ENCODE peak calls at places on chromosomes 11 and 22, in eight cellular contexts. Z, W, U, R, G, P, J and Y are unnamed samples.

GRCh38 chr11:73554677-73555320 is 43.1 kb downstream of the FAM168A start:
- DNase-seq in Z (no peak), J (no peak), W (no peak), U (no peak), P (no peak), G (no peak), R (no peak), Y (no peak)

GRCh38 chr11:134517621-134518293 is 105.7 kb upstream of the B3GAT1 start:
- DNase-seq in Z (peak; percentile 19), G (no peak), W (no peak), J (no peak), P (no peak), R (no peak), U (no peak), Y (no peak)

GRCh38 chr11:72343159-72343756 is 91.1 kb downstream of the CLPB start:
- DNase-seq in P (no peak), Z (no peak), U (no peak), W (no peak), J (peak; percentile 40), G (no peak), R (no peak), Y (no peak)

GRCh38 chr11:18581825-18582224 is 6.7 kb downstream of the UEVLD start:
- DNase-seq in G (no peak), P (no peak), J (peak; percentile 49), Z (no peak), R (no peak), U (no peak), W (no peak), Y (no peak)

GRCh38 chr11:91163619-91164451 is 941.0 kb upstream of the CHORDC1 start:
- DNase-seq in U (no peak), P (no peak), G (no peak), W (no peak), R (peak; percentile 28), Z (no peak), J (peak; percentile 89), Y (no peak)

GRCh38 chr11:126942146-126942545 is 58.4 kb downstream of the KIRREL3 start:
- DNase-seq in P (no peak), W (no peak), J (no peak), G (no peak), Z (no peak), R (no peak), U (no peak), Y (no peak)

GRCh38 chr11:120208777-120209176 is 2.1 kb upstream of the OAF start:
- DNase-seq in P (no peak), R (no peak), J (peak; percentile 79), G (no peak), U (peak; percentile 73), W (peak; percentile 70), Z (no peak), Y (no peak)

GRCh38 chr22:49518436-49518970 is 309.2 kb downstream of the BRD1 start:
- DNase-seq in J (no peak), Z (no peak), R (no peak), G (no peak), U (no peak), P (no peak), W (no peak), Y (no peak)

GRCh38 chr11:114027941-114028340 is 31.6 kb upstream of the ZBTB16 start:
- DNase-seq in G (peak; percentile 17), P (no peak), Z (no peak), U (no peak), W (no peak), J (peak; percentile 26), R (no peak), Y (no peak)

GRCh38 chr22:30305519-30305905 is 16.2 kb upstream of the CASTOR1 start:
- DNase-seq in W (peak; percentile 71), Z (peak; percentile 88), G (peak; percentile 90), R (no peak), U (peak; percentile 60), P (peak; percentile 82), J (no peak), Y (no peak)

GRCh38 chr11:111739299-111739698 is 26.9 kb downstream of the PPP2R1B start:
- DNase-seq in G (no peak), U (no peak), W (no peak), J (no peak), Z (no peak), R (no peak), P (no peak), Y (no peak)

GRCh38 chr11:43922295-43922648 is 20.2 kb upstream of the C11orf96 start:
- DNase-seq in W (no peak), R (no peak), J (no peak), Z (no peak), G (no peak), U (no peak), P (no peak), Y (no peak)

GRCh38 chr11:45280449-45280848 is 5.7 kb downstream of the SYT13 start:
- DNase-seq in Z (no peak), G (no peak), U (no peak), P (no peak), W (no peak), R (no peak), J (no peak), Y (no peak)

GRCh38 chr11:13009476-13009920 is 382 bp downstream of the RASSF10 start:
- DNase-seq in J (no peak), Z (peak; percentile 75), W (no peak), R (no peak), P (no peak), G (no peak), U (no peak), Y (no peak)

DNA sequence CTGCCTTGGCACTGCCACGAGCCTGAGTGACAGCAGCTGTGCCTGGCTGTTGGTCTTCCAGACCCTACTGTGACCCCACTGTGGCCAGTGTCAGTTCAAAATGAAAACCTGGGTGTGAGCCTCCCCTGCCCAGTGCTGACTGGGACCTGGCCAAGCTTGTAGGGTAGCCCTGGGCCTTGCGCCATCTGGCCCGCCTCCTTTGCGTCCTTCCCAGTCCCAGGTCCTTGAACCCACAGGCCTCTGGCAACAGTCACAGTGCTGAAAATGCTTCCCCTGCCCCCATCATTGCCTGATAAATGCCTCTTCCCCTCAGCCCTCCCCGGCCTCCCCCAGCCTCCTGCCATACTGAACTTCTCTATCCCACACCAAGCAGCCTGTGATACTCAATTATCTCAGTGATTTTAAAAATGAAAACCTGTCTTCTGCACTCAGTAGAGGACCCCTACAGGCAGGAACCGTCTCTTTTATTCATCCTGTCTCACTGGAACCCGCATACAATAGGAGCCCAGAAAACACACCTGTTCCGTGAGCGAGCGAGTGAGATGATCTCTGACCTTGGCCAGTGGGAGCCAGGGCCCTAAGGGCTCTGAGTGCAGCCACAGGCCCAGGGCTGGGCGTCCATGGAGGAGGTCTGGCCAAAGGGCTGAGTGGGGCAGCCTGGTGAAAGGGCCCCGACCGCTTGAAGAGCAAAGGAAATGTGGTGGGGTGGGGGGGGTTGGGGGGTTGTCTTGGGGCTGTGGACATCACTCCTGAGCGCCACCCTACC is 49.6 kb upstream of the TTLL12 start:
- DNase-seq in G (no peak), Z (no peak), J (no peak), P (peak; percentile 83), W (peak; percentile 43), R (no peak), U (peak; percentile 80), Y (no peak)
- TF ChIP-seq CTCF in G (no peak), Z (no peak), J (no peak), P (no peak), W (no peak), R (no peak), U (no peak), Y (no peak)

DNA sequence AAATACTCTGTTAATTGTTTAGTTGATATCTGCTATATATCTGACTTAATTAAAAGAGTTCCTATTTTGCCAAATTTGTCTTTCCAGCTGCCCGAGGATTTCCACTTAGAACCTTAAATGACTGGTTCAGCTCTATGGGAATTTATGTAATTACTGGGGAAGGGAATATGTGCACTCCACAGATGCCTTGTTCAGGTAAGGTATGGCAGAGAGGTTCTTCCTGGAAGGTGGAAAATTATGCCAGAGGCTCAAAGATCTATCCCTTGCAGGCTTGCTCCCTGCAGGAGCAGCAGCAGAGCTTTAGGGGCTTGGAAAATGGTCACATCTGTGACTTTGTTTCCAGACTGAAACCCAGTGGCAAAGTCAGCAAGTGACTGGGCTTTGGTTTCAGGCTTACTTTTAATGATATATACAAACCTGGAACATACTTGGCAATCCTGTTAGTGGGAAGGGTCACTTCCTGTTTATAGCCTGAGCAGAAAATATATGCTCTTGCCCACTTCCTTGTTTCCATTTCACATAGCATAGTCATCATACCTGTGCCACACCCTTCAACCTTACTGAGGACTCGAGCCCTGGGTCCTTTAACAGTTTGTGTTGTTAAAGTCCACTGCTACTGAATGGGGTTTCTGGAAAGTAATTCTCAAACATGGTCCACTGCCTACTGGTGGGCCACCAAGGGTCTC is 23.7 kb downstream of the WBP2NL start:
- DNase-seq in W (no peak), Z (no peak), R (no peak), J (peak; percentile 60), P (no peak), U (no peak), G (peak; percentile 40), Y (no peak)
- H3K27ac ChIP-seq in W (no peak overlapping the region), Z (no peak overlapping the region), R (no peak overlapping the region), J (peak overlapping the region; percentile 45), P (no peak overlapping the region), U (no peak overlapping the region), G (no peak overlapping the region), Y (no peak overlapping the region)

DNA sequence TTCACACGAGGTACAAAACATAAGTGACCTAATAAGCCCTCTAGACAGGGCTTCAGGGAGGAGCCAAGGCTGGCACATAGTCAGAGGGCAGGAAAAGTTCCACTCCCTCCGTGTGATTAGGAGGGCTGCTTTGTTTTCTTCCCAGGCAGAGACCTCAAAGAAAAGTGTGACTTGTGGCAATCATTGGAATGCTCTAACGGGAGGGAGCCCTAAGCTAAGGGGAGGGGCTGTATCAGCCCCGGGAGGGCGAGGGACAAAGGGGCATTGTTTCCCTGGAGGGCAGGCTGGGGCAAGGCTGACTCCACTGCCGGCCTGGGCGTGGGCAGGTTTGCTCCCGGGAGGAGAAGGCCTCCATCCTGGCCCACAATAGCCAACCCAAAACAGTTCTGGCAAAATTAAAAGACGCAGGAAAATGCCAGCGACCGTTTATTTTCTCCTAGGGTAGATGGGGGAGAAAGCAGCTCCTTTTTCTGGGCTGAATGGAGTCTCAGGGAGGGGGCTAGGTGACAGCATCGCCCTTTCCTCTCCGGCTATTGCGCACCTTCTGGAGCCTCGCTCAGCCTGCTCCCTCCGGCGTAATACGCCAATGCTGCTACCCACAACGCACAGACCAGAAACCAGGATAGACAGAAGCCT is 60.1 kb downstream of the ENDOD1 start:
- DNase-seq in W (peak; percentile 31), J (peak; percentile 76), G (no peak), R (no peak), U (no peak), Z (peak; percentile 87), P (peak; percentile 90), Y (peak; percentile 55)
- H3K4me3 ChIP-seq in W (peak overlapping the region; percentile 74), J (peak overlapping the region; percentile 71), G (no peak overlapping the region), R (no peak overlapping the region), U (no peak overlapping the region), Z (peak overlapping the region; percentile 69), P (peak overlapping the region; percentile 66), Y (peak overlapping the region; percentile 45)

DNA sequence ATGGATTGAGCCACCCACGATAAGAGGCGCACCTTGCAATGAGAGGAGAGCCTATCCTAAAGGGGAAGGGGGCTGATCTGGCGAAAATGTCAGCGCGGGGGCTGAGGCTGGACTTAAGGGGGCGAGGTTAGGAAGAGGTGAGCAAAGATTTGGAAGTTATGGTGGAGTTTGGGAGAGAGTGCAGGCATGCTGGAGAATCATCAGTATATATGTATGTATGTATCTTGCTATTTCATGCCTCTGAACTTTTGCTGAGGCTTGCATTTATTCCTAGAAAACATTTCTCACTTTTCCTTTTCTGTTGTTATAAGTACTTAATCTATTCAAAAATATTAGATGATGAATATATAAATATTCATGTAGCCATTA is 17.2 kb upstream of the THRSP start:
- DNase-seq in Z (no peak), W (no peak), U (no peak), R (no peak), P (no peak), G (no peak), J (no peak), Y (no peak)
- TF ChIP-seq CTCF in Z (no peak), W (no peak), U (no peak), R (no peak), P (no peak), G (peak; percentile 63), J (no peak), Y (no peak)